ENCODE peak calls at places on chromosomes 6 and 20, in four cellular contexts. Z, O, J and W are unnamed samples.

GRCh38 chr6:28207244-28208179 is 17.6 kb upstream of the ZSCAN9 start:
- DNase-seq in J (no peak), Z (no peak), O (no peak), W (no peak)

GRCh38 chr20:12997128-12997655 is 11.6 kb upstream of the SPTLC3 start:
- DNase-seq in J (no peak), Z (no peak), O (no peak), W (no peak)

GRCh38 chr20:44004306-44004915 is 89.8 kb downstream of the TOX2 start:
- DNase-seq in O (no peak), J (no peak), Z (no peak), W (no peak)

GRCh38 chr6:112744827-112745226 is 397.7 kb downstream of the RFPL4B start:
- DNase-seq in Z (no peak), J (no peak), O (no peak), W (no peak)

GRCh38 chr6:158043586-158044524 is 62.2 kb downstream of the SYNJ2 start:
- DNase-seq in Z (no peak), J (peak; percentile 45), O (no peak), W (no peak)

GRCh38 chr20:37336369-37337207 is 9.4 kb upstream of the SRC start:
- DNase-seq in Z (peak; percentile 73), O (peak; percentile 94), J (no peak), W (no peak)

GRCh38 chr6:39843305-39844020 is 51.3 kb downstream of the DAAM2 start:
- DNase-seq in O (no peak), J (no peak), Z (no peak), W (no peak)

GRCh38 chr6:157860505-157860991 is 37.5 kb downstream of the SNX9 start:
- DNase-seq in Z (no peak), J (no peak), O (no peak), W (no peak)

GRCh38 chr6:4885534-4885933 is 109.3 kb downstream of the CDYL start:
- DNase-seq in J (no peak), O (no peak), Z (no peak), W (no peak)

GRCh38 chr20:16434087-16434664 is 139.1 kb downstream of the KIF16B start:
- DNase-seq in J (peak; percentile 75), O (peak; percentile 63), Z (peak; percentile 68), W (peak; percentile 63)

GRCh38 chr6:132341646-132342045 is 59.6 kb downstream of the MOXD1 start:
- DNase-seq in O (no peak), Z (no peak), J (no peak), W (no peak)

GRCh38 chr6:137800749-137801148 is 66.3 kb upstream of the TNFAIP3 start:
- DNase-seq in J (no peak), O (no peak), Z (no peak), W (no peak)

GRCh38 chr20:10992776-10993175 is 319.0 kb upstream of the JAG1 start:
- DNase-seq in J (no peak), Z (no peak), O (no peak), W (no peak)

GRCh38 chr20:25079171-25079570 is 2.8 kb downstream of the VSX1 start:
- DNase-seq in Z (no peak), J (no peak), O (no peak), W (no peak)
- TF ChIP-seq BRCA1 in Z (no peak), J (no peak), O (no peak), W (no peak)

GRCh38 chr6:160260283-160261119 is 1.9 kb upstream of the SLC22A2 start:
- DNase-seq in J (no peak), O (no peak), Z (no peak), W (no peak)
- TF ChIP-seq CHD2 in J (no peak), O (no peak), Z (no peak), W (no peak)

GRCh38 chr6:65627015-65627414 is 80.0 kb downstream of the EYS start:
- DNase-seq in O (no peak), J (no peak), Z (no peak), W (no peak)

DNA sequence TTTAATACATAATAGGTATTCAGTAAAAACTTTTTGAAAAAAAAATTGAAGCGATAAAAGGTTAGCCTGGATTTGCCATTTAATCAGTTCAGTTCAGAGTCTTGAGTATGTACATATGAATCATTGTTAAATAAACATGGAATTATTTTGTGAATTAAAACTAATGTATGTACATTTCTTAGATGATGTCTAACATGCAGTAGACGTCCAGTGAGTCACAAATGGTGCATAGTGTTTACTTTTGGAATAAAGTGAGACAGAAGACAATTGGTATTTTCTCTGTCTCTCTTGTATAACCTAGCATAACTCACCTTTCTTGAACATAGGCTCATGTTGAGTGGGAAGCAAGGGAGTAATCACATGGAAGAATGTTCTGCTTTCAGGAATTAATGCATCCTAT is 83.5 kb downstream of the EYS start:
- DNase-seq in O (no peak), J (no peak), Z (no peak), W (no peak)
- TF ChIP-seq BRCA1 in O (no peak), J (no peak), Z (no peak), W (no peak)

DNA sequence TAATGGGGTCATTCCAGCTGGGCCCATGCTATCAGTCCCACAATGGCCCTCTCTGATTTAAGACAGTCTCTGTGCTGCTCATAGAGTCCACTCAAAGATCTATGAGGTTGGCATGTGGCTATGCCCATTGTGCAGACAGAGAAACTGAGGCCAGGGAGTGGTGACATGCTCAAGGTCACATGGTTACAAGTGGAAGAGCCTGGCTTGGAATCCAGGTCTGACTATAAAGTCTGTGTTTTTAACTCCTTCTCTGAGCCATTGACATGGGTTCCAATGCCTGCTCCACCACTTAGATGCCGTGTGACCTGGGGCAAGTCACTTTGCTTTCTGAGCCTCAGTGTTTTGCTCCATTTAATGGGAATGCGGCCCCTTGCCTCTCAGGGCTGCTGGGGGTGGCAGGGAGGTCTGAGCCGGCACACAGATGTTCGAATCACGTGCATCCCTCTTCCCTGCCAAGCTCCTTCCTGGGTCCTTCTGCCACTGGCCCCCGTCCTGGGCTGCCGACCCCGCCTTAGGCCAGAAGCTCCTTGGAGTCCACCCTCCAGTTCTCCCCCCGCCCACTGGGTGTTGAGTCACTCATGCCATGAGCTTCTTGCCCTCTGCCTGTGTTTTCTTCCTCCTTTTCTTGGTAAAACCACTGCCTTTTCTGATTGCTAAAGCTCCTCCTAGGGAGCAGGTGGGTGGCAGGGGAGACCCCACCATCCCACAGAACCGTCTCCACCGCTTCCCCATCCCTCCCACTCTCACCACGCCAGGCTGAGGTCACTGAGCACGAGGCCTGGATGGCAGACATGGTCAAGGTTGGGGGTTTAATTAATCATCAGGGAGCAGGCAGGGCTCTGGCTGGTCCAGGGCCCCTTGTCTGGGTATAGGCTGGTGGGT is 35.7 kb downstream of the CEBPB start:
- DNase-seq in O (no peak), J (no peak), Z (peak; percentile 42), W (no peak)
- TF ChIP-seq CHD2 in O (no peak), J (no peak), Z (no peak), W (no peak)

GRCh38 chr20:62505337-62506045 is 29.7 kb upstream of the GATA5 start:
- DNase-seq in Z (no peak), J (no peak), O (no peak), W (no peak)
- TF ChIP-seq BRCA1 in Z (no peak), J (no peak), O (no peak), W (no peak)

GRCh38 chr6:26031595-26032386 is 55.4 kb upstream of the HFE start:
- DNase-seq in J (peak; percentile 100), O (peak; percentile 97), Z (peak; percentile 82), W (peak; percentile 88)
- TF ChIP-seq CHD2 in J (peak; percentile 59), O (peak; percentile 63), Z (peak; percentile 71), W (peak; percentile 64)

GRCh38 chr6:30520480-30520992 is 31.2 kb downstream of the HLA-E start:
- DNase-seq in J (no peak), O (no peak), Z (no peak), W (no peak)

GRCh38 chr6:30515106-30515505 is 25.8 kb downstream of the HLA-E start:
- DNase-seq in O (no peak), J (no peak), Z (no peak), W (no peak)

GRCh38 chr6:30513451-30513850 is 24.1 kb downstream of the HLA-E start:
- DNase-seq in O (no peak), J (no peak), Z (no peak), W (no peak)

GRCh38 chr6:30515967-30516753 is 26.9 kb downstream of the HLA-E start:
- DNase-seq in J (peak; percentile 95), Z (peak; percentile 91), O (peak; percentile 92), W (peak; percentile 65)

DNA sequence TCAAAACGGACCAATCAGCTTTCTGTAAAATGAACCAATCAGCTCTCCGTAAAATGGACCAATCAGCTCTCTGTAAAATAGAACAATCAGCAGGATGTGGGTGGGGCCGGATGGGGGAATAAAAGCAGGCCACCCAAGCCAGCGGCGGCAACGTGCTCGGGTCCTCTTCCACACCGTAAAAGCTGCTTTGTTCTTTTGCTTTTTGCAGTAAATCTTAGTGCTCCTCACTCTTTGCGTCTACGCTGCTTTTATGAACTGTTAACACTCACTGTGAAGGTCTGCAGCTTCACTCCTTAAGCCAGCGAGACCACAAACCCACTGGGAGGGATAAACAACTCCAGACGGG is 29.2 kb downstream of the HLA-E start:
- DNase-seq in J (peak; percentile 20), Z (no peak), O (no peak), W (no peak)
- TF ChIP-seq BRCA1 in J (no peak), Z (no peak), O (no peak), W (no peak)